ENCODE peak calls at places on chromosomes 13 and 19, in six cellular contexts. V, Y, M, D, Q and E are unnamed samples.

GRCh38 chr19:14409157-14410053 is 9.7 kb downstream of the DDX39A start:
- ATAC-seq in V (no peak), Y (no peak), M (no peak), D (no peak), Q (no peak), E (no peak)

GRCh38 chr13:48403929-48404328 is 9.0 kb downstream of the LPAR6 start:
- ATAC-seq in V (no peak), Y (no peak), M (no peak), D (no peak), Q (no peak), E (no peak)

GRCh38 chr13:46274094-46274698 is 62.5 kb downstream of the LRRC63 start:
- ATAC-seq in V (no peak), Y (no peak), M (peak; percentile 60), D (no peak), Q (no peak), E (no peak)

GRCh38 chr13:74560325-74560724 is 426.1 kb upstream of the KLF12 start:
- ATAC-seq in V (no peak), Y (peak; percentile 93), M (no peak), D (no peak), Q (no peak), E (no peak)

GRCh38 chr13:27967203-27967735 is 1.8 kb downstream of the CDX2 start:
- ATAC-seq in V (no peak), Y (no peak), M (no peak), D (no peak), Q (peak; percentile 15), E (no peak)

GRCh38 chr13:75826391-75826790 is 190.3 kb downstream of the LMO7 start:
- ATAC-seq in V (no peak), Y (no peak), M (no peak), D (no peak), Q (no peak), E (no peak)

GRCh38 chr13:112842931-112843391 is 126.1 kb upstream of the MCF2L start:
- ATAC-seq in V (no peak), Y (no peak), M (no peak), D (peak; percentile 32), Q (no peak), E (no peak)

GRCh38 chr19:7109678-7110289 is 40.3 kb downstream of the ZNF557 start:
- ATAC-seq in V (no peak), Y (no peak), M (no peak), D (no peak), Q (no peak), E (no peak)

GRCh38 chr13:101785858-101786257 is 333.4 kb downstream of the ITGBL1 start:
- ATAC-seq in V (peak; percentile 54), Y (peak; percentile 95), M (no peak), D (no peak), Q (peak; percentile 94), E (no peak)

GRCh38 chr13:42215578-42216421 is 56.2 kb upstream of the AKAP11 start:
- ATAC-seq in V (peak; percentile 84), Y (peak; percentile 85), M (peak; percentile 92), D (no peak), Q (peak; percentile 66), E (no peak)

GRCh38 chr19:34066007-34066656 is 106.2 kb upstream of the LSM14A start:
- ATAC-seq in V (no peak), Y (no peak), M (peak; percentile 56), D (no peak), Q (no peak), E (no peak)

GRCh38 chr13:112859817-112860190 is 109.2 kb upstream of the MCF2L start:
- ATAC-seq in V (no peak), Y (peak; percentile 84), M (no peak), D (peak; percentile 32), Q (no peak), E (peak; percentile 22)

GRCh38 chr13:79361299-79361698 is 44.8 kb downstream of the RBM26 start:
- ATAC-seq in V (no peak), Y (no peak), M (no peak), D (no peak), Q (no peak), E (no peak)

GRCh38 chr13:27257648-27258253 is 6.4 kb downstream of the RPL21 start:
- ATAC-seq in V (peak; percentile 40), Y (no peak), M (peak; percentile 49), D (no peak), Q (peak; percentile 4), E (no peak)

GRCh38 chr19:45099465-45100201 is 6.7 kb downstream of the PPP1R37 start:
- ATAC-seq in V (no peak), Y (no peak), M (no peak), D (no peak), Q (peak; percentile 5), E (no peak)

GRCh38 chr19:29491491-29491890 is 34.3 kb upstream of the VSTM2B start:
- ATAC-seq in V (no peak), Y (no peak), M (no peak), D (no peak), Q (no peak), E (no peak)

GRCh38 chr19:29491995-29492577 is 33.7 kb upstream of the VSTM2B start:
- ATAC-seq in V (no peak), Y (no peak), M (no peak), D (no peak), Q (no peak), E (no peak)

GRCh38 chr19:29495091-29495490 is 30.7 kb upstream of the VSTM2B start:
- ATAC-seq in V (no peak), Y (no peak), M (no peak), D (no peak), Q (no peak), E (no peak)

GRCh38 chr19:29495971-29496441 is 29.8 kb upstream of the VSTM2B start:
- ATAC-seq in V (no peak), Y (no peak), M (no peak), D (peak; percentile 14), Q (peak; percentile 58), E (no peak)

GRCh38 chr19:29492761-29493160 is 33.0 kb upstream of the VSTM2B start:
- ATAC-seq in V (no peak), Y (no peak), M (no peak), D (no peak), Q (no peak), E (no peak)
- H3K27ac ChIP-seq in V (no peak overlapping the region), Y (no peak overlapping the region), M (no peak overlapping the region), D (no peak overlapping the region), Q (no peak overlapping the region), E (no peak overlapping the region)

GRCh38 chr19:10224337-10224736 is 6.8 kb downstream of the S1PR2 start:
- ATAC-seq in V (no peak), Y (no peak), M (no peak), D (no peak), Q (no peak), E (no peak)

GRCh38 chr19:10222201-10222890 is 8.8 kb downstream of the S1PR2 start:
- ATAC-seq in V (no peak), Y (no peak), M (no peak), D (no peak), Q (no peak), E (no peak)

GRCh38 chr19:10226376-10227214 is 4.5 kb downstream of the S1PR2 start:
- ATAC-seq in V (no peak), Y (no peak), M (no peak), D (peak; percentile 82), Q (no peak), E (peak; percentile 86)

GRCh38 chr19:10226021-10226375 is 5.1 kb downstream of the S1PR2 start:
- ATAC-seq in V (no peak), Y (no peak), M (no peak), D (peak; percentile 0), Q (no peak), E (no peak)

GRCh38 chr19:10223488-10224213 is 7.5 kb downstream of the S1PR2 start:
- ATAC-seq in V (no peak), Y (no peak), M (peak; percentile 59), D (no peak), Q (no peak), E (no peak)
- TF ChIP-seq POLR2AphosphoS5 in V (no peak), Y (no peak), M (no peak), D (no peak), Q (no peak), E (no peak)

DNA sequence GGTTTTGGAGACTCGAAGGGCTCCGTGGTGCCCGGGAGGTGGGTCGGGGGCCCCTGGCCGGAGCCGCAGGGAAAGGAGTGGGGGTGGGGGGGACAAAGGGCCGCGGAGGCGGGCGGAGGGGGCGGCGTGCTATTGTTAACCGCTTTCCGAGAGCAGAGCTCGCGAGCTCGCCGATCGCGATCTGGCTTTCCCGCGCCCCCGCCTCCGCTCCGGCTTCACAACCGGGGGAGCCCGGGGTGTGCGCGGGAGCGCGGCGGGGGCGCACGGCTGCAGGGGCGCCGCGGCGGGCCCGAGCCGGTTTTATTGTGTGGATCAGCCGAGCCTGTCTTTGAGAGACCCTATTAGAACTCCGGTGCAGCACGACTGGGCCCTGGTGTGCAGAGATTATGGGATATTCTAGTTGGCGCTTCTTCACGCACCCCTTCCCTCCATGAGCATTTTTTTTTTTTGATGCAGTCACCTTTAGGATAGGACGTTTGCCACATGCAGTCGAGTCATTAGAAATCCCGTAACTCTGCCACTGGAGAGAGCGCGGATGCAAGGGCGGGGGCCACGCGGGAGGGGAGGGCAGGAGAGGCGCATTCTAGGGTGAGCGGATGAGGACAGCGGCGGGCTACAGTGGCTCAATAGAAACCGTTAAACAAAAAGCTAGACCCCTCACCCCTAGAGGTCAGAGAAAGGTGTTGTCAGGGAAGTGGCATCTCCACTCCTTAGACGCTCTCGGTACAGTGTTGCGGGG is 3.6 kb downstream of the FGF9 start:
- ATAC-seq in V (no peak), Y (no peak), M (no peak), D (peak; percentile 4), Q (no peak), E (no peak)
- H3K27ac ChIP-seq in V (no peak overlapping the region), Y (no peak overlapping the region), M (no peak overlapping the region), D (peak overlapping the region; percentile 10), Q (no peak overlapping the region), E (no peak overlapping the region)

DNA sequence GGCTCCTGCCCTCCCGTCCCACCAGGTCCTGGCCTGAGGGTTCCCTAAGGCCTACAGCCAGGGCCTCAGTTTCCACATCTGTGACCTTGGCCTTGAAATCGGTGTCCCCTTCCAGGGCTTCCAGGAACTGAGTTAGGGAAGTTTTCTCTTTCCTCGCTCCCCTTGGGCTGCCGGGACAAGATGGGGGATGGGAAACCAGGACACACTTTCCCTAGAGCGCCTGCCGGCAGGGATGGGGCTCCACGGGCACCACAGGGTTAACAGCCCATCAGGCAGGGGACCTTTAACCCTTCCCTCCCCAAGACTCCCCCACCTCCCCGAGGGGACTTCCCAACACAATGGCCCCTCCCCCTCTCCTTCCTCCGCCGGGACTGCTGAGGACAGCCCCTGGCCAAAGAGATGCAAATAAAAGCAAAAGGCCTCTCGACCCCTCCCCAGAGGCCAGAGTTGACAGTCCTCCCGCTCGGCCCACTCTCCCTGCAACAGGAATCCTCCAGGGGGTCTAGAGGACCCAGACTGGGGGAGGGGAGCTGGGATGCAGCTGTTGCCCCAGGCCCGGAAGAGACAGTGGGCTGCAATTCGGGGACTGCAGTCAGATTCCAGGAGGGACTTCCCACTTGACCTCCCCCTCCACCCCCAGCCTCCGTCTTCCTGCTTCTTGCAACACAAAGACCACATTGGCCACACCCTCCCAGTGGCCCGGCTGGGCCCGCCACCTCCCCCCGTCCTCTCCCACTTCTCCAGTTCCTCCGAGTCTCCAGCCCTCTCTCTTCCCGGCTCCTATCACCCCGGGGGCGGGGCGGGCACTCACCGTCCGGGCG is 3.4 kb downstream of the BBC3 start:
- ATAC-seq in V (peak; percentile 39), Y (peak; percentile 46), M (peak; percentile 31), D (peak; percentile 71), Q (peak; percentile 67), E (peak; percentile 58)
- TF ChIP-seq POLR2AphosphoS5 in V (peak; percentile 71), Y (peak; percentile 41), M (no peak), D (peak; percentile 86), Q (peak; percentile 10), E (peak; percentile 45)

DNA sequence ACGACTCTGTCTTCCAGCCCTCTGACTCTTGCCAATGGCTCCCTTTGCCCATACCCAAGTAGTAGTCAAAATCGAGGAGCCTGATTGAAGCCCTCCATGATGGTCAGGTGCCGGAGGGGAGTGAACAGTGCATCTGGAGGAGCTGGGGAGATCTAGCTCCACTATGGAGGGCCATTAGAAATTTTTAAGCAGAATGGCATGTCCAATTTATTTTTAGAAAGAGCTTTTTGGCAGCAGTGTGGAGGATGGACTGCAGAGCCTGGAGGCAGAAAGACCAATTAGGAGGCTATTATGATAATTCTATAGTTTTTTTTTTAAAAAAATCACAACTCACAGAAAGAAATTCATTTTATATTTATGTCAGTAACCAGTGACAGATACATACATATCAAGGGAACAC is 92.7 kb upstream of the SLC7A1 start:
- ATAC-seq in V (no peak), Y (no peak), M (no peak), D (no peak), Q (no peak), E (no peak)
- H3K27ac ChIP-seq in V (no peak overlapping the region), Y (no peak overlapping the region), M (no peak overlapping the region), D (no peak overlapping the region), Q (no peak overlapping the region), E (no peak overlapping the region)